ENCODE peak calls at places on chromosomes 16 and 17, in nine cellular contexts. Z, J, F, P, T, U, R, C and D are unnamed samples.

GRCh38 chr16:84907575-84907974 is 87.8 kb downstream of the CRISPLD2 start:
- DNase-seq in Z (no peak), J (no peak), F (no peak), P (no peak), T (no peak), U (no peak), R (no peak), C (no peak), D (no peak)

GRCh38 chr16:23949630-23950290 is 114.0 kb downstream of the PRKCB start:
- DNase-seq in Z (peak; percentile 45), J (no peak), F (no peak), P (no peak), T (peak; percentile 27), U (no peak), R (no peak), C (peak; percentile 42), D (no peak)

GRCh38 chr16:81593481-81593880 is 148.9 kb downstream of the CMIP start:
- DNase-seq in Z (no peak), J (no peak), F (no peak), P (no peak), T (no peak), U (no peak), R (no peak), C (no peak), D (peak; percentile 38)

GRCh38 chr17:50056217-50056960 is 479 bp downstream of the ITGA3 start:
- DNase-seq in Z (peak; percentile 45), J (peak; percentile 87), F (peak; percentile 79), P (no peak), T (peak; percentile 58), U (no peak), R (peak; percentile 82), C (peak; percentile 42), D (peak; percentile 92)

GRCh38 chr17:55577011-55577586 is 65.8 kb upstream of the SMIM36 start:
- DNase-seq in Z (no peak), J (no peak), F (no peak), P (no peak), T (peak; percentile 36), U (no peak), R (peak; percentile 87), C (no peak), D (no peak)

GRCh38 chr16:582614-583331 is 7.1 kb upstream of the RAB40C start:
- DNase-seq in Z (no peak), J (no peak), F (no peak), P (no peak), T (no peak), U (no peak), R (no peak), C (no peak), D (peak; percentile 45)

GRCh38 chr17:62627219-62627903 is at the start of gene MRC2:
- DNase-seq in Z (no peak), J (peak; percentile 84), F (peak; percentile 86), P (no peak), T (no peak), U (no peak), R (peak; percentile 89), C (no peak), D (peak; percentile 89)

GRCh38 chr17:48604770-48605329 is at the start of gene HOXB6:
- DNase-seq in Z (no peak), J (no peak), F (no peak), P (no peak), T (no peak), U (no peak), R (no peak), C (no peak), D (no peak)

GRCh38 chr17:41711669-41712400 is at the start of gene GAST:
- DNase-seq in Z (no peak), J (no peak), F (no peak), P (no peak), T (no peak), U (no peak), R (no peak), C (no peak), D (no peak)

GRCh38 chr17:3964203-3965122 is at the start of gene ATP2A3:
- DNase-seq in Z (peak; percentile 63), J (peak; percentile 74), F (peak; percentile 36), P (no peak), T (peak; percentile 62), U (no peak), R (no peak), C (no peak), D (peak; percentile 78)

GRCh38 chr16:17784073-17784472 is 313.3 kb upstream of the XYLT1 start:
- DNase-seq in Z (no peak), J (peak; percentile 69), F (peak; percentile 11), P (no peak), T (peak; percentile 17), U (no peak), R (no peak), C (no peak), D (peak; percentile 86)

GRCh38 chr16:66651474-66651765 is 45.1 kb downstream of the CMTM4 start:
- DNase-seq in Z (no peak), J (no peak), F (no peak), P (no peak), T (no peak), U (no peak), R (no peak), C (no peak), D (no peak)

GRCh38 chr16:23423496-23424049 is 29.4 kb downstream of the COG7 start:
- DNase-seq in Z (no peak), J (no peak), F (peak; percentile 11), P (no peak), T (no peak), U (peak; percentile 86), R (peak; percentile 92), C (no peak), D (peak; percentile 41)

GRCh38 chr16:29877266-29877961 is 14.4 kb upstream of the CDIPT start:
- DNase-seq in Z (peak; percentile 21), J (peak; percentile 98), F (peak; percentile 100), P (peak; percentile 99), T (peak; percentile 100), U (no peak), R (no peak), C (no peak), D (peak; percentile 100)

GRCh38 chr16:12111819-12112218 is 135.3 kb downstream of the SNX29 start:
- DNase-seq in Z (no peak), J (no peak), F (no peak), P (no peak), T (no peak), U (no peak), R (no peak), C (no peak), D (no peak)

GRCh38 chr17:31564883-31565297 is 173.4 kb downstream of the RAB11FIP4 start:
- DNase-seq in Z (no peak), J (no peak), F (peak; percentile 61), P (no peak), T (no peak), U (no peak), R (peak; percentile 55), C (no peak), D (peak; percentile 70)

GRCh38 chr17:61394630-61395408 is 4.8 kb upstream of the TBX2 start:
- DNase-seq in Z (no peak), J (no peak), F (peak; percentile 26), P (no peak), T (no peak), U (no peak), R (no peak), C (no peak), D (no peak)

GRCh38 chr17:67624886-67625656 is 92.7 kb upstream of the NOL11 start:
- DNase-seq in Z (no peak), J (no peak), F (no peak), P (no peak), T (no peak), U (no peak), R (no peak), C (no peak), D (peak; percentile 33)

GRCh38 chr17:79613195-79613517 is 2.3 kb upstream of the RBFOX3 start:
- DNase-seq in Z (no peak), J (no peak), F (no peak), P (no peak), T (no peak), U (no peak), R (no peak), C (no peak), D (no peak)

GRCh38 chr16:15993946-15994665 is 44.7 kb downstream of the ABCC1 start:
- DNase-seq in Z (no peak), J (no peak), F (no peak), P (no peak), T (no peak), U (no peak), R (no peak), C (no peak), D (no peak)

GRCh38 chr17:76953926-76954325 is 85.7 kb downstream of the MGAT5B start:
- DNase-seq in Z (no peak), J (no peak), F (no peak), P (no peak), T (no peak), U (no peak), R (no peak), C (no peak), D (no peak)

GRCh38 chr16:86730597-86730996 is 152.2 kb downstream of the FOXL1 start:
- DNase-seq in Z (no peak), J (no peak), F (no peak), P (no peak), T (no peak), U (no peak), R (no peak), C (no peak), D (no peak)

GRCh38 chr16:25264599-25264998 is 7.0 kb upstream of the ZKSCAN2 start:
- DNase-seq in Z (no peak), J (peak; percentile 35), F (no peak), P (no peak), T (peak; percentile 15), U (no peak), R (no peak), C (no peak), D (peak; percentile 20)

GRCh38 chr17:49344914-49345313 is 17.1 kb downstream of the ZNF652 start:
- DNase-seq in Z (no peak), J (no peak), F (no peak), P (no peak), T (no peak), U (no peak), R (no peak), C (no peak), D (no peak)

GRCh38 chr17:56593073-56593740 is at the start of gene NOG:
- DNase-seq in Z (no peak), J (peak; percentile 55), F (no peak), P (no peak), T (no peak), U (no peak), R (peak; percentile 78), C (no peak), D (peak; percentile 81)

GRCh38 chr17:79089720-79090502 is 15.3 kb downstream of the ENGASE start:
- DNase-seq in Z (no peak), J (no peak), F (peak; percentile 43), P (no peak), T (no peak), U (no peak), R (no peak), C (no peak), D (no peak)

GRCh38 chr16:72824761-72825160 is 223.2 kb downstream of the ZFHX3 start:
- DNase-seq in Z (no peak), J (no peak), F (no peak), P (no peak), T (no peak), U (no peak), R (no peak), C (no peak), D (no peak)

GRCh38 chr17:1315409-1315808 is 35.9 kb downstream of the TRARG1 start:
- DNase-seq in Z (no peak), J (no peak), F (no peak), P (no peak), T (no peak), U (no peak), R (no peak), C (no peak), D (no peak)

GRCh38 chr16:67150058-67150832 is 553 bp downstream of the B3GNT9 start:
- DNase-seq in Z (no peak), J (peak; percentile 89), F (peak; percentile 83), P (no peak), T (no peak), U (no peak), R (peak; percentile 71), C (no peak), D (peak; percentile 83)

GRCh38 chr17:61075988-61076387 is 323.7 kb upstream of the TBX2 start:
- DNase-seq in Z (no peak), J (no peak), F (no peak), P (no peak), T (no peak), U (no peak), R (no peak), C (no peak), D (no peak)

GRCh38 chr16:65214196-65214595 is 92.3 kb upstream of the CDH11 start:
- DNase-seq in Z (no peak), J (no peak), F (no peak), P (no peak), T (no peak), U (no peak), R (no peak), C (no peak), D (no peak)